ENCODE peak calls at places on chromosomes 5 and 9, in eight cellular contexts. One of them, this sample, is unnamed.
A peak's percentile ranks its signal among the peaks of the same experiment; 100 is the strongest.

GRCh38 chr5:137606401-137606800 is 107.3 kb upstream of the SPOCK1 start:
- DNase-seq in Karpas-422: no peak
- DNase-seq in EH: peak; percentile 7
- DNase-seq in germinal center: no peak
- DNase-seq in T-helper 1 cell: no peak
- DNase-seq in nephron progenitor cell: no peak
- DNase-seq in neuronal stem cell: no peak
- DNase-seq in effector memory CD4-positive, alpha-beta T cell: no peak
- DNase-seq in this sample: no peak

GRCh38 chr5:33401482-33402390 is 39.0 kb upstream of the TARS1 start:
- DNase-seq in germinal center: no peak
- DNase-seq in effector memory CD4-positive, alpha-beta T cell: no peak
- DNase-seq in nephron progenitor cell: no peak
- DNase-seq in T-helper 1 cell: no peak
- DNase-seq in neuronal stem cell: no peak
- DNase-seq in EH: peak; percentile 95
- DNase-seq in Karpas-422: no peak
- DNase-seq in this sample: no peak

GRCh38 chr9:98192503-98193335 is at the start of gene CORO2A:
- DNase-seq in Karpas-422: peak; percentile 88
- DNase-seq in effector memory CD4-positive, alpha-beta T cell: peak; percentile 63
- DNase-seq in germinal center: peak; percentile 84
- DNase-seq in T-helper 1 cell: peak; percentile 62
- DNase-seq in nephron progenitor cell: peak; percentile 87
- DNase-seq in EH: peak; percentile 78
- DNase-seq in neuronal stem cell: peak; percentile 68
- DNase-seq in this sample: peak; percentile 54

GRCh38 chr9:12813960-12814876 is 39.4 kb downstream of the LURAP1L start:
- DNase-seq in nephron progenitor cell: no peak
- DNase-seq in Karpas-422: no peak
- DNase-seq in germinal center: no peak
- DNase-seq in effector memory CD4-positive, alpha-beta T cell: no peak
- DNase-seq in neuronal stem cell: no peak
- DNase-seq in T-helper 1 cell: no peak
- DNase-seq in EH: peak; percentile 98
- DNase-seq in this sample: no peak

GRCh38 chr9:112174965-112175795 is at the start of gene SUSD1:
- DNase-seq in effector memory CD4-positive, alpha-beta T cell: no peak
- DNase-seq in EH: peak; percentile 36
- DNase-seq in germinal center: peak; percentile 59
- DNase-seq in nephron progenitor cell: peak; percentile 61
- DNase-seq in Karpas-422: peak; percentile 71
- DNase-seq in T-helper 1 cell: no peak
- DNase-seq in neuronal stem cell: peak; percentile 33
- DNase-seq in this sample: peak; percentile 38

GRCh38 chr5:173103411-173103810 is 40.9 kb upstream of the BNIP1 start:
- DNase-seq in neuronal stem cell: no peak
- DNase-seq in nephron progenitor cell: no peak
- DNase-seq in T-helper 1 cell: no peak
- DNase-seq in EH: no peak
- DNase-seq in germinal center: no peak
- DNase-seq in Karpas-422: peak; percentile 28
- DNase-seq in effector memory CD4-positive, alpha-beta T cell: no peak
- DNase-seq in this sample: no peak

GRCh38 chr9:12539602-12540001 is 153.6 kb upstream of the TYRP1 start:
- DNase-seq in T-helper 1 cell: no peak
- DNase-seq in EH: no peak
- DNase-seq in effector memory CD4-positive, alpha-beta T cell: no peak
- DNase-seq in germinal center: no peak
- DNase-seq in Karpas-422: no peak
- DNase-seq in nephron progenitor cell: no peak
- DNase-seq in neuronal stem cell: no peak
- DNase-seq in this sample: no peak

GRCh38 chr9:103323699-103324098 is 328.6 kb downstream of the CYLC2 start:
- DNase-seq in germinal center: no peak
- DNase-seq in EH: no peak
- DNase-seq in nephron progenitor cell: no peak
- DNase-seq in effector memory CD4-positive, alpha-beta T cell: no peak
- DNase-seq in T-helper 1 cell: no peak
- DNase-seq in neuronal stem cell: no peak
- DNase-seq in Karpas-422: no peak
- DNase-seq in this sample: no peak

GRCh38 chr5:157915638-157916037 is 56.7 kb upstream of the CLINT1 start:
- DNase-seq in germinal center: no peak
- DNase-seq in nephron progenitor cell: no peak
- DNase-seq in effector memory CD4-positive, alpha-beta T cell: no peak
- DNase-seq in neuronal stem cell: no peak
- DNase-seq in Karpas-422: no peak
- DNase-seq in T-helper 1 cell: no peak
- DNase-seq in EH: peak; percentile 29
- DNase-seq in this sample: no peak

This sample was measured in naive B cell.